ENCODE peak calls at places on chromosomes 4 and X, in ten cellular contexts. S is activated T-cell treated with anti-CD3 and anti-CD28 coated beads for 1 hour, E is posterior cingulate gyrus, A is fibroblast of lung, L is endothelial cell, W is brain microvascular endothelial cell, G is memory B cell, N is BJ, Q is mesothelial cell of epicardium, D is progenitor cell of endocrine pancreas. F is an unnamed sample.

GRCh38 chrX:38701073-38701472 is 100.2 kb upstream of the MID1IP1 start:
- DNase-seq in S (no peak), E (no peak), A (peak; percentile 13), L (no peak), W (no peak), G (no peak), N (no peak), Q (no peak), D (no peak), F (no peak)

GRCh38 chrX:46649421-46650260 is 76.1 kb downstream of the CHST7 start:
- DNase-seq in S (no peak), E (no peak), A (no peak), L (peak; percentile 53), W (no peak), G (no peak), N (no peak), Q (no peak), D (no peak), F (peak; percentile 19)

GRCh38 chrX:80808160-80808735 is 1.4 kb downstream of the BRWD3 start:
- DNase-seq in S (peak; percentile 48), E (peak; percentile 83), A (peak; percentile 68), L (peak; percentile 59), W (peak; percentile 60), G (peak; percentile 72), N (peak; percentile 43), Q (no peak), D (peak; percentile 24), F (peak; percentile 67)

GRCh38 chrX:36336746-36337145 is 417.2 kb downstream of the CFAP47 start:
- DNase-seq in S (no peak), E (no peak), A (no peak), L (no peak), W (no peak), G (no peak), N (no peak), Q (no peak), D (no peak), F (no peak)

GRCh38 chr4:93828830-93829530 is 427 bp downstream of the ATOH1 start:
- DNase-seq in S (no peak), E (peak; percentile 84), A (peak; percentile 3), L (peak; percentile 22), W (no peak), G (no peak), N (no peak), Q (no peak), D (peak; percentile 44), F (no peak)

GRCh38 chr4:96035727-96036126 is 195.8 kb downstream of the PDHA2 start:
- DNase-seq in S (no peak), E (no peak), A (no peak), L (peak; percentile 11), W (peak; percentile 3), G (no peak), N (no peak), Q (no peak), D (no peak), F (no peak)

GRCh38 chr4:92236907-92237306 is 66.9 kb upstream of the GRID2 start:
- DNase-seq in S (no peak), E (no peak), A (peak; percentile 82), L (no peak), W (no peak), G (no peak), N (no peak), Q (no peak), D (no peak), F (peak; percentile 77)

GRCh38 chr4:176156656-176157055 is 38.7 kb downstream of the SPATA4 start:
- DNase-seq in S (no peak), E (no peak), A (peak; percentile 92), L (no peak), W (no peak), G (no peak), N (no peak), Q (no peak), D (no peak), F (no peak)

GRCh38 chr4:72077346-72077745 is 45.5 kb downstream of the NPFFR2 start:
- DNase-seq in S (no peak), E (no peak), A (peak; percentile 46), L (no peak), W (no peak), G (no peak), N (no peak), Q (no peak), D (no peak), F (no peak)

GRCh38 chr4:101885574-101885973 is 95.0 kb downstream of the BANK1 start:
- DNase-seq in S (no peak), E (no peak), A (no peak), L (no peak), W (no peak), G (no peak), N (no peak), Q (no peak), D (no peak), F (no peak)

GRCh38 chr4:83112239-83112638 is 2.3 kb downstream of the PLAC8 start:
- DNase-seq in S (no peak), E (no peak), A (no peak), L (no peak), W (no peak), G (peak; percentile 61), N (no peak), Q (no peak), D (no peak), F (no peak)

GRCh38 chr4:3628868-3629175 is 96.6 kb upstream of the LRPAP1 start:
- DNase-seq in S (no peak), E (no peak), A (no peak), L (no peak), W (no peak), G (no peak), N (no peak), Q (no peak), D (no peak), F (no peak)

GRCh38 chr4:168797176-168797575 is 212.9 kb downstream of the CBR4 start:
- DNase-seq in S (no peak), E (no peak), A (peak; percentile 90), L (no peak), W (peak; percentile 79), G (no peak), N (peak; percentile 42), Q (no peak), D (no peak), F (peak; percentile 94)

GRCh38 chrX:45228126-45228525 is 27.4 kb upstream of the DIPK2B start:
- DNase-seq in S (no peak), E (no peak), A (no peak), L (no peak), W (no peak), G (no peak), N (no peak), Q (no peak), D (no peak), F (no peak)

GRCh38 chr4:8847764-8848163 is 23.9 kb downstream of the HMX1 start:
- DNase-seq in S (no peak), E (peak; percentile 26), A (no peak), L (no peak), W (peak; percentile 3), G (no peak), N (no peak), Q (no peak), D (no peak), F (no peak)

GRCh38 chrX:41655631-41656030 is 33.1 kb upstream of the GPR34 start:
- DNase-seq in S (no peak), E (no peak), A (peak; percentile 44), L (no peak), W (no peak), G (no peak), N (no peak), Q (no peak), D (no peak), F (peak; percentile 61)

GRCh38 chrX:30488092-30488491 is 89.5 kb downstream of the TASL start:
- DNase-seq in S (no peak), E (no peak), A (no peak), L (no peak), W (no peak), G (no peak), N (no peak), Q (no peak), D (no peak), F (peak; percentile 1)

GRCh38 chrX:18828832-18829404 is 121.5 kb downstream of the PPEF1 start:
- DNase-seq in S (no peak), E (no peak), A (peak; percentile 8), L (no peak), W (peak; percentile 16), G (no peak), N (no peak), Q (no peak), D (no peak), F (no peak)

GRCh38 chr4:36206012-36206411 is 38.3 kb downstream of the ARAP2 start:
- DNase-seq in S (no peak), E (no peak), A (no peak), L (no peak), W (no peak), G (no peak), N (no peak), Q (no peak), D (no peak), F (no peak)

GRCh38 chr4:158238574-158238973 is 28.3 kb downstream of the TMEM144 start:
- DNase-seq in S (no peak), E (no peak), A (no peak), L (no peak), W (no peak), G (no peak), N (no peak), Q (no peak), D (no peak), F (no peak)

GRCh38 chr4:60463846-60464502 is 736.2 kb upstream of the ADGRL3 start:
- DNase-seq in S (no peak), E (peak; percentile 33), A (peak; percentile 1), L (peak; percentile 9), W (peak; percentile 4), G (no peak), N (no peak), Q (no peak), D (no peak), F (no peak)

GRCh38 chr4:123479944-123480343 is 83.3 kb downstream of the SPRY1 start:
- DNase-seq in S (no peak), E (no peak), A (no peak), L (no peak), W (no peak), G (no peak), N (no peak), Q (no peak), D (no peak), F (peak; percentile 10)

GRCh38 chrX:30893206-30893605 is 4.2 kb upstream of the TAB3 start:
- DNase-seq in S (no peak), E (no peak), A (peak; percentile 69), L (no peak), W (peak; percentile 7), G (no peak), N (no peak), Q (no peak), D (no peak), F (no peak)

GRCh38 chr4:100295792-100296191 is 105.5 kb upstream of the DDIT4L start:
- DNase-seq in S (no peak), E (no peak), A (peak; percentile 41), L (no peak), W (peak; percentile 60), G (no peak), N (no peak), Q (no peak), D (no peak), F (peak; percentile 56)

GRCh38 chr4:17544205-17544604 is 29.2 kb downstream of the CLRN2 start:
- DNase-seq in S (no peak), E (peak; percentile 75), A (no peak), L (no peak), W (no peak), G (no peak), N (no peak), Q (no peak), D (no peak), F (no peak)

GRCh38 chrX:120653000-120653399 is 23.1 kb upstream of the C1GALT1C1 start:
- DNase-seq in S (no peak), E (no peak), A (no peak), L (no peak), W (no peak), G (no peak), N (no peak), Q (no peak), D (no peak), F (no peak)

GRCh38 chr4:30769093-30769492 is 48.9 kb downstream of the PCDH7 start:
- DNase-seq in S (no peak), E (no peak), A (no peak), L (peak; percentile 3), W (no peak), G (no peak), N (no peak), Q (no peak), D (no peak), F (no peak)

GRCh38 chr4:148064451-148064850 is 332.6 kb downstream of the ARHGAP10 start:
- DNase-seq in S (no peak), E (no peak), A (no peak), L (no peak), W (no peak), G (no peak), N (no peak), Q (no peak), D (no peak), F (no peak)